ENCODE peak calls at places on chromosomes 6 and 20, in ten cellular contexts. W is psoas muscle, F is vagina, P is HepG2, D is left lung, N is upper lobe of left lung, E is thoracic aorta, U is right lobe of liver, L is right cardiac atrium, M is tibial artery. O is an unnamed sample. For H3K4me1, the result is how much of the 10 kb centered on the place peaks cover.

GRCh38 chr20:44186201-44186600 is 787 bp downstream of the JPH2 start:
- DNase-seq in W (peak), F (no peak), P (no peak), D (no peak), N (no peak), E (no peak), U (no peak), L (peak), M (peak), O (peak)

GRCh38 chr6:35014786-35015185 is 125.7 kb downstream of the ANKS1A start:
- DNase-seq in W (no peak), F (no peak), P (peak), D (no peak), N (no peak), E (no peak), U (no peak), L (no peak), M (no peak), O (no peak)

GRCh38 chr20:45034436-45034835 is 66.5 kb downstream of the KCNS1 start:
- DNase-seq in W (no peak), F (no peak), P (no peak), D (no peak), N (no peak), E (no peak), U (no peak), L (no peak), M (no peak), O (no peak)

GRCh38 chr20:16922834-16923233 is 174.7 kb downstream of the OTOR start:
- DNase-seq in W (no peak), F (no peak), P (no peak), D (no peak), N (no peak), E (no peak), U (no peak), L (no peak), M (no peak), O (no peak)

GRCh38 chr6:26187981-26188635 is 100.9 kb downstream of the HFE start:
- DNase-seq in W (no peak), F (no peak), P (peak), D (no peak), N (no peak), E (no peak), U (peak), L (no peak), M (no peak), O (no peak)

GRCh38 chr20:58039569-58040092 is 188.8 kb downstream of the ANKRD60 start:
- DNase-seq in W (no peak), F (peak), P (no peak), D (no peak), N (no peak), E (no peak), U (no peak), L (peak), M (no peak), O (no peak)

GRCh38 chr6:149031545-149032317 is 284.9 kb downstream of the UST start:
- DNase-seq in W (no peak), F (no peak), P (peak), D (no peak), N (no peak), E (no peak), U (no peak), L (no peak), M (peak), O (no peak)

GRCh38 chr6:15036690-15037245 is 209.1 kb upstream of the JARID2 start:
- DNase-seq in W (peak), F (no peak), P (peak), D (no peak), N (peak), E (no peak), U (peak), L (peak), M (no peak), O (peak)

GRCh38 chr6:168007592-168008338 is 10.3 kb downstream of the KIF25 start:
- DNase-seq in W (no peak), F (peak), P (peak), D (peak), N (peak), E (no peak), U (no peak), L (no peak), M (no peak), O (no peak)

GRCh38 chr6:134686071-134686470 is 263.8 kb downstream of the ALDH8A1 start:
- DNase-seq in W (no peak), F (no peak), P (no peak), D (no peak), N (no peak), E (no peak), U (no peak), L (no peak), M (no peak), O (no peak)

GRCh38 chr6:53718597-53719460 is 53.3 kb upstream of the KLHL31 start:
- DNase-seq in W (no peak), F (no peak), P (peak), D (no peak), N (peak), E (no peak), U (peak), L (no peak), M (no peak), O (no peak)

GRCh38 chr6:20610636-20611200 is 76.5 kb downstream of the CDKAL1 start:
- DNase-seq in W (no peak), F (no peak), P (no peak), D (no peak), N (no peak), E (no peak), U (no peak), L (no peak), M (no peak), O (no peak)

GRCh38 chr20:3407426-3408250 is at the start of gene DNAAF9:
- DNase-seq in W (peak), F (no peak), P (peak), D (peak), N (peak), E (peak), U (peak), L (peak), M (peak), O (peak)

GRCh38 chr6:113392551-113393055 is 464.5 kb upstream of the MARCKS start:
- DNase-seq in W (no peak), F (no peak), P (no peak), D (no peak), N (no peak), E (no peak), U (no peak), L (no peak), M (no peak), O (no peak)

GRCh38 chr6:130306377-130306776 is 59.4 kb upstream of the TMEM200A start:
- DNase-seq in W (no peak), F (no peak), P (no peak), D (no peak), N (no peak), E (no peak), U (no peak), L (no peak), M (no peak), O (no peak)

GRCh38 chr6:159084493-159085091 is 39.8 kb upstream of the TAGAP start:
- DNase-seq in W (no peak), F (no peak), P (no peak), D (no peak), N (no peak), E (no peak), U (no peak), L (no peak), M (no peak), O (no peak)

GRCh38 chr6:25404693-25405169 is 125.6 kb downstream of the CARMIL1 start:
- DNase-seq in W (no peak), F (no peak), P (no peak), D (no peak), N (peak), E (no peak), U (no peak), L (no peak), M (no peak), O (no peak)

GRCh38 chr6:104625536-104625935 is 234.2 kb downstream of the HACE1 start:
- DNase-seq in W (no peak), F (no peak), P (no peak), D (no peak), N (no peak), E (no peak), U (no peak), L (no peak), M (no peak), O (no peak)

GRCh38 chr6:84119277-84119676 is 85.7 kb downstream of the MRAP2 start:
- DNase-seq in W (no peak), F (no peak), P (no peak), D (no peak), N (no peak), E (no peak), U (no peak), L (no peak), M (no peak), O (no peak)

GRCh38 chr20:36454664-36455427 is 86.5 kb upstream of the MYL9 start:
- DNase-seq in W (peak), F (no peak), P (peak), D (peak), N (peak), E (no peak), U (peak), L (peak), M (peak), O (no peak)

GRCh38 chr6:27066802-27067201 is 180.7 kb upstream of the PRSS16 start:
- DNase-seq in W (no peak), F (no peak), P (peak), D (no peak), N (no peak), E (no peak), U (no peak), L (no peak), M (no peak), O (no peak)

GRCh38 chr6:22025468-22026159 is 271.2 kb downstream of the PRL start:
- DNase-seq in W (no peak), F (no peak), P (no peak), D (peak), N (no peak), E (no peak), U (no peak), L (peak), M (no peak), O (peak)

GRCh38 chr20:2379511-2380229 is 1.0 kb upstream of the TGM6 start:
- DNase-seq in W (no peak), F (no peak), P (no peak), D (no peak), N (no peak), E (no peak), U (no peak), L (no peak), M (no peak), O (no peak)

GRCh38 chr20:59652381-59652780 is 48.0 kb downstream of the PHACTR3 start:
- DNase-seq in W (no peak), F (no peak), P (no peak), D (no peak), N (no peak), E (no peak), U (no peak), L (no peak), M (no peak), O (peak)

GRCh38 chr20:63178889-63179751 is 36.8 kb downstream of the YTHDF1 start:
- DNase-seq in W (peak), F (no peak), P (no peak), D (no peak), N (no peak), E (no peak), U (no peak), L (peak), M (no peak), O (no peak)

GRCh38 chr6:160933256-160933655 is 58.3 kb upstream of the MAP3K4 start:
- DNase-seq in W (no peak), F (no peak), P (peak), D (no peak), N (no peak), E (no peak), U (no peak), L (peak), M (no peak), O (no peak)

GRCh38 chr6:110351546-110351945 is 6.6 kb downstream of the METTL24 start:
- DNase-seq in W (no peak), F (no peak), P (no peak), D (peak), N (peak), E (no peak), U (no peak), L (no peak), M (no peak), O (no peak)
- H3K4me1 ChIP-seq in W (under half), F (under half), P (under half), D (under half), N (under half), E (half or more), U (under half), L (under half), M (under half), O (under half)

GRCh38 chr20:25499855-25500434 is 85.4 kb downstream of the NINL start:
- DNase-seq in W (no peak), F (no peak), P (no peak), D (no peak), N (peak), E (no peak), U (no peak), L (no peak), M (peak), O (no peak)
- H3K4me1 ChIP-seq in W (under half), F (under half), P (under half), D (under half), N (under half), E (under half), U (under half), L (under half), M (under half), O (under half)

GRCh38 chr20:31704225-31705119 is 18.2 kb downstream of the BCL2L1 start:
- DNase-seq in W (no peak), F (no peak), P (peak), D (no peak), N (peak), E (no peak), U (peak), L (no peak), M (no peak), O (no peak)
- H3K4me1 ChIP-seq in W (half or more), F (half or more), P (half or more), D (under half), N (half or more), E (half or more), U (under half), L (under half), M (under half), O (half or more)

DNA sequence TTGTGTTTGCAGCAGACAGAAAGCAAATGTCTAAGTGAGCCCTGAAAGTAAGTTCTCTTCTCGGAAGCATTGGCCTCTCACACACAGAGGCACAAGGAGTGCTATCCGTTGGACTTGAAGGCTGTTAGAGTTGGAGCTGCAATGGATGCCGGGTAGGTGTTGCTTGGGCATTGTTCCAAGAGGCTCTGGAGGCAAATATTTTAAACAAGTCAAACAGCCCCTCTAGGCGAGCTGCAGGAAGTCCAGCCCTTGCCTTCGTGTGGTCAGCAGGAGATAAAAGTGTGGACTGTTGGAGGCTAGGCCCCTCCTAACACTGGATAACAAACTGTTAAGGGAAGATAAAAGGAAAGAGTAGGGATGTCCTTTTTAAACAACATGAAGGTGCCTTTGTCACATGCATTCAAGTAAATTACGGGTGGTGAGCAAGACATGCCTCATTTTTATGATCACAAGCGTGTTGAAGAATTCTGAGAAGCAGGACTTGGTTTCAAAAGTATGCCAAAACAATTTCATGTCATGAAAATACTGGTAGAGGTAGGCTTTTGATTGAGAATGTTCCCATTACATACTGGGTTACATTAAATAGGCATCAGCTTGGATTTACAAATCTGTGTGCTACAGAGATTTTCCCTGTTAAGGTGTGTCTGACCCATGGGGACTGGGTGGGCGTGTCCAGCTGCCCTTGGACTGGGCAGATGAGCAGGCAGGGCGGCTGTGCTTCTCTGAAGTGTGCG is 57.4 kb downstream of the RREB1 start:
- DNase-seq in W (no peak), F (no peak), P (peak), D (no peak), N (no peak), E (no peak), U (no peak), L (no peak), M (no peak), O (no peak)
- H3K4me1 ChIP-seq in W (half or more), F (half or more), P (half or more), D (under half), N (half or more), E (half or more), U (under half), L (under half), M (under half), O (under half)

DNA sequence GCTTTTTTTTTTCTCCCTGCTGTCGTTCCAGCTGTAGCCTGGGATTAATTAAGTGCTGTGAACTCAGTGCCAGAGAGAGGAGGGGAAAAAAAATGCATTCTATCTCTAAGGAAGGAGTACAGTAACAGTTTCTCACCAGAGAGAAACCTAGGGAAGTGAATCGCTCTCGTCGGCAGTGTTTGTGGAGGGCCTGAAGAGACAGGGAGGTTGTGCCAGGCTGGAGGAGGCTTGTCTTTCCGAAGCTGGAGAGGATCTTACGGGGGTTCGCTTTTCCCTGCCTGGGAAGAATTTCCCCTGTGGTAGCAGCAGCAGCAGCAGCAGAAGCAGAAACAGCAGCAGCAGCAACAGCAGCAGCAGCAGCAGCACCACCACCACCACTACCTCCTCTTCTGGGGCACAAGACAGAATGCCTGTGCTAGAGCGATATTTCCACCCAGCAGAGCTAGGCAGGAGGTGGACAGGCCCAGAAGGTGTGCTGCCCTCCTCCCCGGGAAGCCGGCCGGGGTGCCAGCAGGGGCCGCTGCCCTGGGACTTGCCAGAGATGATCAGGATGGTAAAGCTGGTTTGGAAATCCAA is 186.5 kb downstream of the PDE7B start:
- DNase-seq in W (no peak), F (no peak), P (no peak), D (no peak), N (peak), E (no peak), U (no peak), L (peak), M (no peak), O (no peak)
- H3K4me1 ChIP-seq in W (under half), F (under half), P (under half), D (under half), N (under half), E (under half), U (under half), L (under half), M (under half), O (half or more)

GRCh38 chr6:41728954-41729353 is 6.5 kb downstream of the TFEB start:
- DNase-seq in W (no peak), F (no peak), P (no peak), D (no peak), N (no peak), E (no peak), U (no peak), L (no peak), M (no peak), O (no peak)
- H3K4me1 ChIP-seq in W (half or more), F (half or more), P (half or more), D (under half), N (under half), E (half or more), U (under half), L (under half), M (under half), O (under half)

GRCh38 chr20:61888101-61888865 is 177.4 kb downstream of the TAF4 start:
- DNase-seq in W (peak), F (no peak), P (no peak), D (no peak), N (no peak), E (no peak), U (no peak), L (peak), M (no peak), O (no peak)
- H3K4me1 ChIP-seq in W (under half), F (under half), P (under half), D (under half), N (under half), E (under half), U (under half), L (under half), M (under half), O (under half)

O was measured in right atrium auricular region.